ENCODE peak calls at places on chromosomes 7 and 10, in six cellular contexts. S, R, P, F, K and J are unnamed samples.

GRCh38 chr7:31073486-31074383 is 21.6 kb downstream of the ADCYAP1R1 start:
- DNase-seq in S (peak; percentile 21), R (no peak), K (no peak), P (peak; percentile 40), F (no peak), J (peak; percentile 34)

GRCh38 chr10:114915294-114915693 is 22.7 kb upstream of the TRUB1 start:
- DNase-seq in P (no peak), F (no peak), K (no peak), S (no peak), R (no peak), J (no peak)

GRCh38 chr10:76432274-76433012 is 1001.0 kb downstream of the LRMDA start:
- DNase-seq in P (no peak), S (no peak), F (peak; percentile 74), R (peak; percentile 74), K (no peak), J (no peak)

GRCh38 chr7:24119852-24120251 is 164.1 kb upstream of the NPY start:
- DNase-seq in K (no peak), F (no peak), S (no peak), R (no peak), P (no peak), J (no peak)

GRCh38 chr10:27258838-27259532 is 18.4 kb upstream of the ACBD5 start:
- DNase-seq in K (no peak), S (no peak), F (no peak), R (no peak), P (no peak), J (no peak)

GRCh38 chr10:132916421-132916841 is 25.9 kb downstream of the CFAP46 start:
- DNase-seq in F (no peak), P (peak; percentile 51), R (no peak), K (no peak), S (no peak), J (peak; percentile 54)

GRCh38 chr10:7121154-7121797 is 289.6 kb downstream of the SFMBT2 start:
- DNase-seq in S (peak; percentile 46), F (peak; percentile 11), K (peak; percentile 30), R (peak; percentile 10), P (peak; percentile 70), J (no peak)

GRCh38 chr10:91528080-91528479 is 104.8 kb downstream of the PPP1R3C start:
- DNase-seq in K (no peak), S (no peak), F (no peak), R (no peak), P (no peak), J (no peak)

GRCh38 chr10:76155961-76156360 is 724.5 kb downstream of the LRMDA start:
- DNase-seq in R (no peak), F (no peak), K (no peak), P (no peak), S (no peak), J (no peak)

GRCh38 chr10:23343591-23344225 is 889 bp downstream of the C10orf67 start:
- DNase-seq in K (peak; percentile 67), R (peak; percentile 30), S (peak; percentile 70), P (peak; percentile 85), F (peak; percentile 55), J (peak; percentile 87)

GRCh38 chr7:130804156-130804708 is 70.2 kb upstream of the KLF14 start:
- DNase-seq in F (no peak), K (no peak), R (no peak), P (no peak), S (no peak), J (no peak)

GRCh38 chr7:1873421-1873820 is 203.3 kb downstream of the ELFN1 start:
- DNase-seq in P (no peak), R (no peak), S (no peak), F (no peak), K (no peak), J (no peak)

GRCh38 chr10:75763652-75764051 is 332.2 kb downstream of the LRMDA start:
- DNase-seq in R (no peak), P (no peak), F (no peak), K (no peak), S (no peak), J (no peak)

GRCh38 chr7:22551768-22552513 is 52.0 kb upstream of the STEAP1B start:
- DNase-seq in K (no peak), P (no peak), F (no peak), R (no peak), S (no peak), J (no peak)

GRCh38 chr10:118471863-118472262 is 123.6 kb downstream of the PRLHR start:
- DNase-seq in F (peak; percentile 88), P (no peak), S (no peak), K (no peak), R (peak; percentile 44), J (no peak)

GRCh38 chr10:119655566-119656001 is 4.4 kb downstream of the BAG3 start:
- DNase-seq in F (peak; percentile 85), R (peak; percentile 88), S (peak; percentile 46), K (peak; percentile 79), P (no peak), J (no peak)

GRCh38 chr7:18558503-18558902 is 63.0 kb downstream of the HDAC9 start:
- DNase-seq in S (no peak), P (no peak), F (no peak), R (peak; percentile 27), K (no peak), J (no peak)

GRCh38 chr7:119572132-119572531 is 700.8 kb upstream of the KCND2 start:
- DNase-seq in S (no peak), K (no peak), R (no peak), P (no peak), F (no peak), J (no peak)

GRCh38 chr7:151393031-151393977 is 16.5 kb downstream of the WDR86 start:
- DNase-seq in R (no peak), P (no peak), S (peak; percentile 2), F (no peak), K (no peak), J (peak; percentile 33)

GRCh38 chr10:4663162-4663992 is 162.6 kb upstream of the AKR1E2 start:
- DNase-seq in K (peak; percentile 23), F (peak; percentile 99), S (peak; percentile 29), R (peak; percentile 99), P (no peak), J (peak; percentile 83)

GRCh38 chr10:69774596-69774995 is 27.1 kb upstream of the COL13A1 start:
- DNase-seq in F (no peak), R (no peak), P (no peak), K (no peak), S (no peak), J (no peak)

GRCh38 chr7:101410743-101411476 is 48.2 kb downstream of the COL26A1 start:
- DNase-seq in P (no peak), F (no peak), K (peak; percentile 36), S (peak; percentile 22), R (no peak), J (no peak)

GRCh38 chr7:78020131-78020873 is 221.7 kb downstream of the PHTF2 start:
- DNase-seq in K (peak; percentile 70), R (peak; percentile 91), S (no peak), F (peak; percentile 60), P (no peak), J (no peak)

GRCh38 chr10:82942572-82943091 is 1067.6 kb downstream of the NRG3 start:
- DNase-seq in R (no peak), F (no peak), P (no peak), K (peak; percentile 25), S (peak; percentile 20), J (no peak)

GRCh38 chr7:87934699-87935372 is 785 bp downstream of the ADAM22 start:
- DNase-seq in S (no peak), R (no peak), K (peak; percentile 59), F (peak; percentile 6), P (no peak), J (no peak)

GRCh38 chr7:51123322-51124021 is 193.1 kb downstream of the COBL start:
- DNase-seq in S (no peak), F (peak; percentile 95), R (peak; percentile 79), K (peak; percentile 63), P (no peak), J (peak; percentile 93)

GRCh38 chr7:101299511-101300464 is 21.8 kb downstream of the IFT22 start:
- DNase-seq in R (no peak), K (no peak), F (no peak), S (no peak), P (no peak), J (no peak)

GRCh38 chr7:21868647-21868896 is 77.1 kb downstream of the CDCA7L start:
- DNase-seq in P (no peak), F (no peak), S (no peak), K (no peak), R (no peak), J (no peak)

GRCh38 chr10:86671419-86671818 is 3.1 kb downstream of the LDB3 start:
- DNase-seq in K (no peak), P (no peak), S (no peak), F (no peak), R (no peak), J (no peak)

GRCh38 chr7:39851466-39852045 is 98.5 kb upstream of the CDK13 start:
- DNase-seq in R (no peak), S (no peak), P (no peak), K (no peak), F (no peak), J (no peak)

GRCh38 chr7:17545348-17545747 is 246.9 kb downstream of the AHR start:
- DNase-seq in R (no peak), K (no peak), F (no peak), S (no peak), P (no peak), J (no peak)

GRCh38 chr10:80498833-80499671 is 38.6 kb upstream of the SH2D4B start:
- DNase-seq in P (peak; percentile 93), R (peak; percentile 97), K (peak; percentile 92), F (peak; percentile 94), S (peak; percentile 91), J (peak; percentile 95)
- TF ChIP-seq CTCF in P (no peak), R (no peak), K (no peak), F (no peak), S (no peak), J (peak; percentile 7)

GRCh38 chr10:128265596-128265995 is 139.4 kb upstream of the MKI67 start:
- DNase-seq in K (no peak), R (no peak), F (no peak), S (no peak), P (no peak), J (no peak)
- H3K4me1 ChIP-seq in K (no peaks in the 10 kb centered on the region), R (no peaks in the 10 kb centered on the region), F (no peaks in the 10 kb centered on the region), S (no peaks in the 10 kb centered on the region), P (no peaks in the 10 kb centered on the region), J (no peaks in the 10 kb centered on the region)

DNA sequence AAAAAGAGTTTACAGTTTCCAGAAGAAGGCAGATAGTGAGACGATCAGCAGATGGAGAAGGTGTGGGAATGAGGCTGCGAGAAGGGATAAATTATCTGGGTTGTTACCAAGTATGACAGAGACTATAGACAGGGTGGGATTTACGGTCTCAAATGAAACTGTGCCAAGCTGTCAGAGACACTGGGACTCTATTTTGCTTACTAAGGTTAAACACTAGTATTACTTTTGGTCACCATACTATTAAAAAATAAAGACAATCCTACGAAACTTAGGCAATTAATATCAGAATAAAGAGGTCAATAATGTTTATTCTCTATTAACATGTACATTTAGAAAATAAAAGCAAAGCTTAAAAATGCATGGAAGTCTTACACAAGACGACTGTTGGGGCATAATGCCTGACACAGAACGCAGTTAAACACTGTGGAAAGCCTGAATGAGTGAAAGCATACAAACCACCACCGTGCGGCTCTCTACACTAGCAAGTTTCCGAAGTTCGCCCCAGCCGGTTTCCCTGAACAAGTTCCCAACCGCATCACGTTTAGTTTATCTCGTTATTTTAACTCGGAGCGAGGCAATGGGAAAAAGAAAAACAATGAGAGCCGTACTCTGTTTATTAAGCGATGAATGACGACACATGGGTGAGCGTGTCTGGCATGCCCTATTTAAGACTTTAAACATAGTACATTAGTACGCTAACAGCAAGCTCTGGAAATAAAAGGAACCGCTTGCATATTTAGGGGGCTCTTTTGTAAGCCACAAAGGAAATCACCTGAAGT is 911 bp upstream of the CC2D2B start:
- DNase-seq in R (peak; percentile 67), K (peak; percentile 52), P (no peak), F (peak; percentile 56), S (peak; percentile 26), J (no peak)
- H3K4me3 ChIP-seq in R (peak overlapping the region; percentile 85), K (peak overlapping the region; percentile 67), P (peak overlapping the region; percentile 69), F (peak overlapping the region; percentile 83), S (peak overlapping the region; percentile 82), J (peak overlapping the region; percentile 66)

GRCh38 chr10:68366600-68366999 is 33.9 kb upstream of the PBLD start:
- DNase-seq in R (no peak), P (no peak), F (no peak), K (no peak), S (no peak), J (no peak)
- TF ChIP-seq CTCF in R (no peak), P (no peak), F (no peak), K (no peak), S (no peak), J (no peak)